ENCODE peak calls at places on chromosomes 5 and 9, in seven cellular contexts. I is mammary epithelial cell; N is mesendoderm; K is heart right ventricle; U is SJSA1; J is CD4-positive, CD25-positive, alpha-beta regulatory T cell; P is sigmoid colon. T is an unnamed sample.

GRCh38 chr5:154303133-154303532 is 112.6 kb downstream of the GALNT10 start:
- DNase-seq in I (no peak), N (no peak), K (no peak), U (no peak), J (no peak), P (no peak), T (no peak)

GRCh38 chr9:86043999-86044398 is 55.4 kb downstream of the GOLM1 start:
- DNase-seq in I (no peak), N (peak; percentile 78), K (no peak), U (no peak), J (no peak), P (no peak), T (no peak)

GRCh38 chr5:167271061-167271460 is 1020.4 kb upstream of the WWC1 start:
- DNase-seq in I (no peak), N (no peak), K (no peak), U (no peak), J (no peak), P (no peak), T (no peak)

GRCh38 chr5:40551706-40552557 is 127.8 kb upstream of the PTGER4 start:
- DNase-seq in I (peak; percentile 85), N (peak; percentile 19), K (no peak), U (peak; percentile 89), J (no peak), P (no peak), T (no peak)

GRCh38 chr9:3971391-3972082 is 328.3 kb downstream of the GLIS3 start:
- DNase-seq in I (peak; percentile 36), N (no peak), K (no peak), U (no peak), J (no peak), P (no peak), T (no peak)

GRCh38 chr5:132203916-132204315 is 23.7 kb downstream of the P4HA2 start:
- DNase-seq in I (no peak), N (no peak), K (no peak), U (no peak), J (no peak), P (no peak), T (no peak)

GRCh38 chr5:4837489-4838058 is 302.6 kb upstream of the ADAMTS16 start:
- DNase-seq in I (no peak), N (no peak), K (no peak), U (no peak), J (no peak), P (no peak), T (no peak)

GRCh38 chr9:87535817-87536539 is 38.3 kb downstream of the DAPK1 start:
- DNase-seq in I (no peak), N (no peak), K (no peak), U (no peak), J (no peak), P (no peak), T (no peak)

GRCh38 chr9:92947268-92948031 is at the start of gene FGD3:
- DNase-seq in I (no peak), N (no peak), K (no peak), U (no peak), J (no peak), P (no peak), T (no peak)

GRCh38 chr5:149684371-149684770 is 45.7 kb upstream of the PPARGC1B start:
- DNase-seq in I (no peak), N (no peak), K (no peak), U (no peak), J (no peak), P (no peak), T (no peak)

GRCh38 chr9:131709741-131710499 is 30.0 kb downstream of the RAPGEF1 start:
- DNase-seq in I (peak; percentile 34), N (no peak), K (no peak), U (no peak), J (peak; percentile 69), P (no peak), T (no peak)

GRCh38 chr5:65925601-65926275 is 637 bp upstream of the ERBIN start:
- DNase-seq in I (peak; percentile 82), N (peak; percentile 97), K (peak; percentile 82), U (peak; percentile 92), J (peak; percentile 84), P (peak; percentile 89), T (peak; percentile 80)

GRCh38 chr5:74616236-74617146 is 24.0 kb downstream of the ENC1 start:
- DNase-seq in I (no peak), N (no peak), K (no peak), U (no peak), J (no peak), P (no peak), T (no peak)

GRCh38 chr5:113345261-113345940 is 89.4 kb downstream of the TSSK1B start:
- DNase-seq in I (peak; percentile 98), N (no peak), K (no peak), U (no peak), J (no peak), P (no peak), T (no peak)

GRCh38 chr9:112029921-112030444 is 133.4 kb downstream of the UGCG start:
- DNase-seq in I (peak; percentile 98), N (peak; percentile 73), K (no peak), U (peak; percentile 76), J (peak; percentile 48), P (no peak), T (no peak)

DNA sequence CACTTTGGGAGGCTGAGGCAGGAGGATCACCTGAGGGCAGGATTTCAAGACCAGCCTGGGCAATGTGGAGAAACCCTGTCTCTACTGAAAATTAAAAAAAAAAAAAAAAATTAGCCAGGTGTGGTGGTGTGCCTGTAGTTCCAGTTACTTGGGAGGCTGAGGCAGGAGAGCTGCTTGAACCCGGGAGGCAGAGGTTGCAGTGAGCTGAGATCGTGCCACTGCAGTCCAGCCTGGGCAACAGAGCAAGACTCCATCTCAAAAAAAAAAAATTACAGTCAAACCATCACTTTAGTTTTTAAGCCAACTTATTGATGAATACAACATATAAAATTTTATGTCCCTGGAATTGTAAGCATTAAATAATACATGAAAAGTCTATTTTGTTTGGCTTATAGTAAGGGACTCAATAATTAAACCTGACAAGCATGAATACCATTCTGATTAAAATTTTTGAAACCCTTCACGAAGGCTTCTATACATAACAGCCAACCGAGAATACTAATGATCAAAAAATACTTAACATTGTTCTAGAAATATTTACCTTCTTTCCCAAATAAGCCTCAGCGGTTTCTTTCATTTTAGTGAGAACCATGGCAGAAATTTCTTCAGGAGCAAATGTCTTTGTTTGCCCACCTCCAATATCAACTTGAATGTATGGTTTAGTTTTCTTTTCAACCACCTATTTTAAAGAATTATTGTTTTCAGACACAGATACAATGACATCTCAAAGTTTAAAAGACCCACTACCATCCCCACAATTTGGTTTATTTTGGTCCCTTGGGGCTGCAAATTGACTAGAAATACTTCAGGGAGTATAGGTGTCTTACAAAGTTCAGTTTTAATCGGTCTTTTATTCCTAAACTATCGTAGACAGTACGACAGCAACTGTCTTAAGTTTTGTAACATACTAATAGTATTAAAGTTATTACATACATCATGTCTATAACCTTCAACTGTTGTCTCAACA is 1.2 kb downstream of the HSPA5 start:
- DNase-seq in I (no peak), N (no peak), K (no peak), U (no peak), J (no peak), P (no peak), T (no peak)
- H3K4me3 ChIP-seq in I (peak overlapping the region; percentile 100), N (peak overlapping the region; percentile 83), K (peak overlapping the region; percentile 92), U (peak overlapping the region; percentile 73), J (peak overlapping the region; percentile 87), P (peak overlapping the region; percentile 90), T (peak overlapping the region; percentile 83)

GRCh38 chr5:107368593-107368992 is 302.1 kb downstream of the EFNA5 start:
- DNase-seq in I (no peak), N (no peak), K (no peak), U (no peak), J (no peak), P (no peak), T (no peak)
- H3K4me1 ChIP-seq in I (peaks cover 14% of the 10 kb centered on the region), N (peaks cover 21% of the 10 kb centered on the region), K (peaks cover 30% of the 10 kb centered on the region), U (peaks cover 10% of the 10 kb centered on the region), J (no peaks in the 10 kb centered on the region), P (no peaks in the 10 kb centered on the region), T (no peaks in the 10 kb centered on the region)

DNA sequence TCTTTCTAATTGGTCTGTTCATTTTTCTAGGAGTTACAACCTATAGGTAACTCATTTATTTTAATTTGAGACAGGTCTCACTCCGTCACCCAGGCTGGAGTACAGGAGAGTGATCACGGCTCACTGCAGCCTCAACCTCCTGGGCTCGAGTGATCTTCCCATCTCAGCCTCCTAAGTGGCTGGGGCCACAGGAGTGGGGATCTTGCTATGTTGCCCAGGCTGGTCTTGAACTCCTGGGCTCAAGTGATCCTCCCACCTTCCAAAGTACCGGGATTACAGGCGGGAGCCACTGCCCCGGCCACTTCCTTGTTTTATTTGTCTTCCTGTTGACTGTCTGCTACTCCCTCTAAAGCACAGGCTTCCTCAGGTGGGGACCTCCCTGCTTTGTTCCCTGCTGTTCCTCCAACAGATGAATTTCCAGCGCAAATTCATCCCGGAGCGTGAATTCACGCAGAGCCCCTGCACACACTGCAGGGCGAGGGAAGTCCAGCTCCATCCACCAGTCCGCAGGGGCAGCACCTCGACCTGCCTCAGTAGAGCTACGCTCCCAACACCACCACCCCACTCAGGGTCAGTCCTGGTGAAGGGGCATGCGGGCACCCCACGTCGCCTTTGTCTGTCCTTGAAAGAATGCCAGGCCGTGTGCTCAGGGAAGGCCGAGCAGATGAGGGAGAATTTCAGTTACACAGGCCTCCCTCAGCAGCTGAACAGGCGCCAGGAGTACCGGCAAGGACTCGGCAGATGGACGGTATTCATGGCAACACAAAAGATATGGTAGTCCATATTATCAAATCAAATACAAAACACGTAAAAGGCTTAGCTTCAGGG is 6.3 kb downstream of the QSOX2 start:
- DNase-seq in I (no peak), N (no peak), K (no peak), U (no peak), J (no peak), P (no peak), T (no peak)
- H3K27ac ChIP-seq in I (no peak overlapping the region), N (no peak overlapping the region), K (peak overlapping the region; percentile 79), U (no peak overlapping the region), J (no peak overlapping the region), P (no peak overlapping the region), T (no peak overlapping the region)

DNA sequence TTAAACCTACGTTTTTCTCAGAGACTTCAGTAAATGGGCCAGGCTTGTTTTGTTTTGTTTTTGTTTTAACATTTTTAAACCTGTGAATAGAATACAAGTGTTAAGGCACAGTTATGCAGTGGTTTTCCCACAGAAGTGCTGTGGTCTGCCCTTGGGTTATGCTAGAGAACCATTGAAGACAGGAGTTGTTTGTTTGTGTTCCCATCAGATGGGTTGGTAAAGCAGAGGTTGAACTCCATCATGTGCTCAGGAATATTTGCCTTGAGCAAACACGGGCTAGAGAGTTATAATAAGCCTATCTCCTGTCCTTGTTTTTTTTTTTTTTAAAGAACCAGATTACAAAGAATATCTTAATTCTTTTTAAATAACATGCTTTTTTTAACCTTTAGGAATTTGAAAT is 28.5 kb downstream of the RHOBTB3 start:
- DNase-seq in I (no peak), N (no peak), K (no peak), U (peak; percentile 77), J (no peak), P (no peak), T (no peak)
- H3K4me3 ChIP-seq in I (no peak overlapping the region), N (no peak overlapping the region), K (no peak overlapping the region), U (no peak overlapping the region), J (no peak overlapping the region), P (no peak overlapping the region), T (no peak overlapping the region)

DNA sequence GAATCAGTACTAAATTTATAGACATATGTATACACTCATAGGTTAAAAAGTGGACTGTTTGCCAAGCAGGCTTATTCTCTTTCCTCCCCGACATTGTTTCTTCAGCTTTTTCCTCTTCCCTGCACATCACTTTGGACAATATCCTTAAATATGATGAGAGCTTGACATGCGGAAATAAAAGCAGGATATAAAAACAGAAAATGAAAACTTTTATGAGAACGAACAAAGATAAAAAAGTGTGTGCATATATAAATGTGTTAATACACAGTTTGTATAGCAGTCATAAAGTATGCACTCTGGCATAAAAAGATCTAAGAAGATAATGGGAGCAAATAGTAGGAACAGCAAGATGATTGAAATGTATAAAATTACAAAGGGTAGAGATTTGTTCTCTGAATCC is 86.4 kb upstream of the IFNE start:
- DNase-seq in I (no peak), N (no peak), K (no peak), U (no peak), J (no peak), P (no peak), T (no peak)
- H3K4me1 ChIP-seq in I (peaks cover 33% of the 10 kb centered on the region), N (no peaks in the 10 kb centered on the region), K (no peaks in the 10 kb centered on the region), U (peaks cover 10% of the 10 kb centered on the region), J (no peaks in the 10 kb centered on the region), P (no peaks in the 10 kb centered on the region), T (no peaks in the 10 kb centered on the region)